ENCODE peak calls at places on chromosomes 13 and 19, in ten cellular contexts. Y, S, C, R, A, P, V, N, D and Q are unnamed samples. For H3K27me3 and H3K36me3, the result is how much of the 10 kb centered on the place peaks cover.

GRCh38 chr19:14012378-14012915 is 6.3 kb upstream of the RFX1 start:
- DNase-seq in D (no peak), S (no peak), N (no peak), A (no peak), C (no peak), R (no peak), P (no peak), Y (no peak), V (no peak), Q (no peak)

GRCh38 chr19:43723588-43723987 is 7.7 kb downstream of the IRGC start:
- DNase-seq in V (no peak), D (no peak), R (no peak), C (no peak), N (no peak), A (no peak), Y (no peak), P (peak), S (no peak), Q (peak)

GRCh38 chr19:42270346-42271044 is 1.4 kb downstream of the CIC start:
- DNase-seq in R (peak), N (peak), P (peak), S (peak), V (peak), C (no peak), D (no peak), Y (peak), A (peak), Q (peak)

GRCh38 chr13:112330066-112330465 is 46.1 kb upstream of the SPACA7 start:
- DNase-seq in R (no peak), D (no peak), N (no peak), A (no peak), Y (no peak), S (no peak), C (no peak), P (no peak), V (no peak), Q (no peak)

GRCh38 chr13:106753241-106753640 is 185.3 kb upstream of the ARGLU1 start:
- DNase-seq in N (no peak), A (no peak), V (no peak), D (no peak), R (no peak), S (peak), Y (no peak), P (no peak), C (no peak), Q (no peak)

GRCh38 chr13:84524586-84524985 is 642.3 kb upstream of the SLITRK1 start:
- DNase-seq in N (no peak), A (no peak), S (no peak), P (no peak), R (no peak), Y (no peak), D (no peak), V (no peak), C (no peak), Q (no peak)

GRCh38 chr19:48321622-48322591 is 3.4 kb upstream of the EMP3 start:
- DNase-seq in C (peak), P (peak), N (peak), Y (peak), R (peak), A (peak), S (peak), V (peak), D (peak), Q (peak)

GRCh38 chr19:29117926-29118325 is 95.0 kb downstream of the UQCRFS1 start:
- DNase-seq in V (no peak), S (no peak), R (no peak), N (no peak), Y (no peak), C (no peak), D (no peak), A (no peak), P (no peak), Q (no peak)

GRCh38 chr19:18069383-18069782 is 17.4 kb downstream of the IL12RB1 start:
- DNase-seq in Y (no peak), V (no peak), S (no peak), C (no peak), A (no peak), R (no peak), D (no peak), P (no peak), N (no peak), Q (no peak)

GRCh38 chr19:10560154-10560553 is 5.7 kb downstream of the KRI1 start:
- DNase-seq in S (no peak), D (no peak), V (no peak), P (no peak), A (no peak), R (no peak), N (no peak), Y (no peak), C (no peak), Q (no peak)
- H3K27me3 ChIP-seq in S (under half), D (under half), V (under half), P (under half), A (under half), R (under half), N (under half), Y (under half), C (under half), Q (under half)

GRCh38 chr19:35730326-35730725 is 11.9 kb downstream of the IGFLR1 start:
- DNase-seq in C (no peak), A (no peak), P (no peak), R (no peak), Y (no peak), V (no peak), N (no peak), S (no peak), D (no peak), Q (no peak)
- H3K36me3 ChIP-seq in C (half or more), A (under half), P (half or more), R (half or more), Y (under half), V (half or more), N (half or more), S (half or more), D (under half), Q (half or more)

GRCh38 chr19:51012661-51013190 is 6.8 kb downstream of the KLK10 start:
- DNase-seq in V (no peak), C (no peak), R (no peak), D (no peak), P (no peak), S (no peak), N (no peak), Y (no peak), A (no peak), Q (peak)

GRCh38 chr19:51016798-51017683 is 2.5 kb downstream of the KLK10 start:
- DNase-seq in D (peak), Y (peak), V (no peak), N (no peak), C (peak), S (peak), R (peak), A (no peak), P (peak), Q (peak)

GRCh38 chr19:51010066-51010795 is 8.8 kb upstream of the KLK8 start:
- DNase-seq in C (no peak), V (no peak), Y (no peak), N (no peak), P (no peak), S (no peak), A (no peak), R (no peak), D (no peak), Q (peak)

GRCh38 chr19:51015691-51016267 is 3.7 kb downstream of the KLK10 start:
- DNase-seq in C (no peak), D (no peak), S (no peak), A (no peak), R (no peak), Y (no peak), P (no peak), V (no peak), N (no peak), Q (no peak)

DNA sequence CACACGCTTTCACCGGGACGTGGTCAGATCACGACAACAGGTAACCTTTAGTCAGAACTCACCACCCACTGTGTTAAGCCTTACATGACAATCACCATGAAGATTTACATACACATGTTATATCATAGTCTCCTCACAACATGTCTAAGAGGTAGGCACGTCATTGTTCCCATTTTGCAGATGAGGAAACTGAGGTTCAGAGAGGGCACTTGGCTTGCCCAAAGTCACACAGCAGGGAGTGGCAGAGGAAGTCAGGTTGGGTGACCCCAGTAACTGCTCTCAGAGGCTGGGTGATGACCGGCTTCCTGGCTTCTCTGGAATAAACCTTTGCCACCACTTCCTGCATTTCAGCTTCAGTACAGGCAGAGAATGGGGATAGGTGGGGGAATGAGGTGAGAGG is 5.3 kb downstream of the KLK10 start:
- DNase-seq in N (no peak), Y (no peak), V (no peak), R (no peak), P (no peak), A (no peak), S (no peak), D (no peak), C (no peak), Q (no peak)
- H3K27me3 ChIP-seq in N (under half), Y (under half), V (under half), R (under half), P (under half), A (under half), S (under half), D (under half), C (under half), Q (under half)

GRCh38 chr19:12825259-12826131 is 8.9 kb downstream of the RTBDN start:
- DNase-seq in V (no peak), R (no peak), S (no peak), C (no peak), P (no peak), N (no peak), A (no peak), D (peak), Y (no peak), Q (no peak)
- H3K36me3 ChIP-seq in V (under half), R (under half), S (under half), C (under half), P (under half), N (under half), A (under half), D (under half), Y (under half), Q (under half)

GRCh38 chr13:99911069-99911964 is 60.2 kb downstream of the ZIC5 start:
- DNase-seq in R (no peak), D (no peak), Y (no peak), C (no peak), V (no peak), S (no peak), A (no peak), N (no peak), P (no peak), Q (no peak)
- H3K27me3 ChIP-seq in R (under half), D (under half), Y (under half), C (under half), V (under half), S (under half), A (under half), N (under half), P (under half), Q (under half)

GRCh38 chr19:55661826-55662225 is 7.0 kb downstream of the U2AF2 start:
- DNase-seq in P (no peak), V (no peak), R (no peak), N (no peak), S (no peak), A (no peak), Y (no peak), C (no peak), D (no peak), Q (no peak)
- H3K36me3 ChIP-seq in P (under half), V (half or more), R (half or more), N (half or more), S (under half), A (under half), Y (under half), C (half or more), D (under half), Q (under half)